ENCODE peak calls at places on chromosomes 12 and 14, in five cellular contexts. M is WTC11, L is A549, C is H1, H is K562. F is an unnamed sample.

GRCh38 chr12:30169839-30170591 is 386.3 kb upstream of the TMTC1 start:
- DNase-seq in H (no peak), L (no peak), C (peak), M (peak), F (no peak)

GRCh38 chr12:132766380-132767085 is 4.9 kb upstream of the ANKLE2 start:
- DNase-seq in M (no peak), L (no peak), C (no peak), H (peak), F (no peak)

GRCh38 chr12:14417717-14418116 is 52.2 kb downstream of the ATF7IP start:
- DNase-seq in L (no peak), H (peak), C (peak), M (peak), F (peak)

GRCh38 chr12:64900540-64900939 is 76.1 kb downstream of the TBC1D30 start:
- DNase-seq in C (no peak), L (no peak), M (no peak), H (no peak), F (no peak)

GRCh38 chr14:29242755-29243340 is 476.3 kb downstream of the FOXG1 start:
- DNase-seq in M (no peak), H (no peak), L (no peak), C (no peak), F (no peak)

GRCh38 chr14:91220581-91221000 is 23.9 kb downstream of the GPR68 start:
- DNase-seq in H (no peak), L (no peak), C (no peak), M (no peak), F (no peak)

GRCh38 chr14:91281346-91281745 is 36.8 kb upstream of the GPR68 start:
- DNase-seq in M (no peak), H (no peak), C (no peak), L (no peak), F (no peak)

GRCh38 chr12:3563966-3564365 is 73.0 kb downstream of the PRMT8 start:
- DNase-seq in L (no peak), M (no peak), C (no peak), H (no peak), F (no peak)

GRCh38 chr12:3379079-3379478 is 111.9 kb upstream of the PRMT8 start:
- DNase-seq in H (no peak), M (no peak), C (no peak), L (no peak), F (no peak)

GRCh38 chr14:76257111-76257803 is 105.5 kb downstream of the GPATCH2L start:
- DNase-seq in H (peak), M (no peak), C (no peak), L (no peak), F (no peak)

GRCh38 chr12:116123511-116124258 is 153.8 kb downstream of the MED13L start:
- DNase-seq in L (no peak), M (no peak), C (no peak), H (peak), F (no peak)

GRCh38 chr14:67705211-67705610 is 3.5 kb downstream of the RDH12 start:
- DNase-seq in C (no peak), M (no peak), H (no peak), L (no peak), F (no peak)

GRCh38 chr12:80189241-80189640 is 89.9 kb downstream of the OTOGL start:
- DNase-seq in M (no peak), C (no peak), H (no peak), L (no peak), F (no peak)

GRCh38 chr14:64465856-64466554 is 706 bp downstream of the AKAP5 start:
- DNase-seq in H (peak), L (peak), C (no peak), M (peak), F (no peak)

GRCh38 chr12:69660164-69660863 is 38.8 kb downstream of the BEST3 start:
- DNase-seq in C (no peak), L (no peak), H (peak), M (no peak), F (no peak)

GRCh38 chr14:100692256-100692655 is 34.4 kb upstream of the DLK1 start:
- DNase-seq in L (no peak), M (no peak), C (no peak), H (no peak), F (no peak)

GRCh38 chr14:104400355-104400754 is 179.2 kb upstream of the C14orf180 start:
- DNase-seq in H (no peak), M (no peak), L (no peak), C (no peak), F (no peak)

GRCh38 chr14:94337274-94337673 is 14.1 kb upstream of the SERPINA6 start:
- DNase-seq in L (no peak), H (no peak), M (no peak), C (no peak), F (no peak)

GRCh38 chr12:57147641-57147944 is 174 bp upstream of the LRP1-AS start:
- DNase-seq in C (no peak), H (no peak), M (no peak), L (no peak), F (peak)

GRCh38 chr12:57150400-57150799 is 3.0 kb upstream of the LRP1-AS start:
- DNase-seq in L (no peak), H (no peak), M (no peak), C (no peak), F (no peak)

GRCh38 chr12:57148469-57149308 is 1.3 kb upstream of the LRP1-AS start:
- DNase-seq in M (no peak), H (no peak), C (no peak), L (no peak), F (peak)

GRCh38 chr12:57146925-57147640 is at the start of gene LRP1-AS:
- DNase-seq in C (no peak), L (no peak), H (no peak), M (no peak), F (peak)

DNA sequence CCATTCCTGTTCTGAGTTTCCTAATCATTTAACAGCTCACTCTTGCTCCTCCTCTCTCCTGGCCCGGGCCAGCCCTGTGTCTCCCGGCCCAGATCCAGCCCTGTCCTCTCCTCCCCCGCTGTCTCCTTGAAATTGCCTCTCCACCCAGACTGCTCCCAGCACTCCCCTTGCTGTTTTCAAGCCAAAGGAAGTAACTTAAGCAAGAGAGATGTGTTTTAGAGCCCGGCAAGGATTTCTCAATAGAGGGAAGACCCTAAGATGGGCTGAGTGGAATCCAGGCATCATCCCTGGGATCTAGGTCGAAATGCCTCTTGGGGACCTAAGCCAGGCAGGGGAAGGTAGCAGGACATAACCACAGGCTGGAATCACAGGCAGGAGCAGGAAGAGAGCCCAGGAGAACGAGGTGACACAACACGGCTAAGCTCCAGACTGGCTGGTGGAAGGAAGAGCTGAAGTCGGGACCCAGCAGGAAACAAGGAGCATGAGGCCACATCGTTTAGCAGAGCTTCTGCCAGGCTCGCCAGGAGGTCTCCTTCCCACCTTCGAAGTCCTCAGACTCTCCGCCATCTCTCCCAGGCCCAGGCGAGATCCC is 2.0 kb upstream of the LRP1-AS start:
- DNase-seq in L (no peak), H (no peak), M (no peak), C (no peak), F (peak)
- TF ChIP-seq USF2 in L (no peak), H (no peak), M (no peak), C (no peak), F (no peak)

GRCh38 chr12:25752910-25753309 is 199.8 kb upstream of the LMNTD1 start:
- DNase-seq in M (no peak), C (no peak), L (no peak), H (no peak), F (no peak)

GRCh38 chr12:25761356-25761755 is 197.1 kb upstream of the RASSF8 start:
- DNase-seq in M (no peak), H (no peak), L (no peak), C (no peak), F (no peak)

GRCh38 chr12:25759752-25760151 is 198.7 kb upstream of the RASSF8 start:
- DNase-seq in L (no peak), C (no peak), M (no peak), H (no peak), F (no peak)

GRCh38 chr12:25755681-25756260 is 202.7 kb upstream of the LMNTD1 start:
- DNase-seq in M (no peak), H (no peak), C (no peak), L (no peak), F (no peak)

DNA sequence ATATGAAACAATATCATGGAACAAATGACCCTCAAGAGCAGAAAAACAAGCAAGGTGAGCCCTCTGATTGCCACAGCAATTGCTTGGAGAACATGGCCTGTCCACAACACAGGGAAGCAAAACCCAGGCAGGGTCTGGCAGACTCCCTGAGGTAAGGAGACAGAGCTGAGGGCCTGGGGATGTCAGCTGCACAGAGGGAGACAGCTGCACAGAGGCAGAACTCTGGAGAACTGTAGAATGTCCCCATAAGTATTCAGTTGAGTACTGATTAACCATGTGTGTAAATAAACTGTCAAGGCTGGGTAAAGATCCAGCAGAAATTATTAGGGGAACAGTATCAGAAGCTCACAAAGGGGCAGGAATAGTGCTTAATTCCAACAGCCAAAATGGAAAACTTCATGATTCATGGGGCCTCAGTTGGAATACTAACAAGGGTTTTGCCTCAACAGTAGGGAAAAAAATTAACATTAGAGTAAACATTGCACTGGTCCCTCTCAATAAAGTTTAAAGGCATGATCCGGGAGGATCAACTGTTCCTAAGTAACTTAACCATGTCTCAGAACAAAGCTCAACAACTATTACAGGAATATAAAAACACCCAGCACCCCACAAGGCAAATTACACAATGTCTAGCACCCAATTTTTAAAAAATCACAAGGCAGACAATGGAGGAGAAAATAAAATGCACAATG is 201.4 kb upstream of the RASSF8 start:
- DNase-seq in H (no peak), L (no peak), C (no peak), M (no peak), F (peak)
- TF ChIP-seq JUN in H (no peak), L (no peak), C (no peak), M (no peak), F (no peak)

GRCh38 chr12:111457577-111457976 is 51.9 kb downstream of the SH2B3 start:
- DNase-seq in L (no peak), H (no peak), C (no peak), M (no peak), F (no peak)
- TF ChIP-seq USF2 in L (no peak), H (no peak), C (no peak), M (no peak), F (no peak)

GRCh38 chr12:41919526-41920305 is 225.0 kb downstream of the GXYLT1 start:
- DNase-seq in C (no peak), H (no peak), M (no peak), L (no peak), F (no peak)
- TF ChIP-seq JUN in C (no peak), H (no peak), M (no peak), L (no peak), F (no peak)

GRCh38 chr12:6626654-6627283 is 9.0 kb downstream of the LPAR5 start:
- DNase-seq in L (no peak), M (no peak), C (no peak), H (peak), F (no peak)

GRCh38 chr12:6631549-6631961 is 4.2 kb downstream of the LPAR5 start:
- DNase-seq in M (no peak), H (no peak), L (no peak), C (no peak), F (no peak)

GRCh38 chr12:6632026-6632978 is 3.5 kb downstream of the LPAR5 start:
- DNase-seq in C (no peak), M (no peak), H (no peak), L (no peak), F (no peak)

GRCh38 chr12:6630696-6631095 is 5.1 kb downstream of the LPAR5 start:
- DNase-seq in M (no peak), L (no peak), C (no peak), H (no peak), F (no peak)

GRCh38 chr12:6627598-6627997 is 8.2 kb downstream of the LPAR5 start:
- DNase-seq in H (peak), M (no peak), L (no peak), C (no peak), F (no peak)
- TF ChIP-seq USF2 in H (no peak), M (no peak), L (no peak), C (no peak), F (no peak)

GRCh38 chr14:96281486-96281885 is 25.5 kb downstream of the BDKRB1 start:
- DNase-seq in C (no peak), H (no peak), M (no peak), L (no peak), F (no peak)
- TF ChIP-seq JUN in C (no peak), H (no peak), M (no peak), L (no peak), F (no peak)

DNA sequence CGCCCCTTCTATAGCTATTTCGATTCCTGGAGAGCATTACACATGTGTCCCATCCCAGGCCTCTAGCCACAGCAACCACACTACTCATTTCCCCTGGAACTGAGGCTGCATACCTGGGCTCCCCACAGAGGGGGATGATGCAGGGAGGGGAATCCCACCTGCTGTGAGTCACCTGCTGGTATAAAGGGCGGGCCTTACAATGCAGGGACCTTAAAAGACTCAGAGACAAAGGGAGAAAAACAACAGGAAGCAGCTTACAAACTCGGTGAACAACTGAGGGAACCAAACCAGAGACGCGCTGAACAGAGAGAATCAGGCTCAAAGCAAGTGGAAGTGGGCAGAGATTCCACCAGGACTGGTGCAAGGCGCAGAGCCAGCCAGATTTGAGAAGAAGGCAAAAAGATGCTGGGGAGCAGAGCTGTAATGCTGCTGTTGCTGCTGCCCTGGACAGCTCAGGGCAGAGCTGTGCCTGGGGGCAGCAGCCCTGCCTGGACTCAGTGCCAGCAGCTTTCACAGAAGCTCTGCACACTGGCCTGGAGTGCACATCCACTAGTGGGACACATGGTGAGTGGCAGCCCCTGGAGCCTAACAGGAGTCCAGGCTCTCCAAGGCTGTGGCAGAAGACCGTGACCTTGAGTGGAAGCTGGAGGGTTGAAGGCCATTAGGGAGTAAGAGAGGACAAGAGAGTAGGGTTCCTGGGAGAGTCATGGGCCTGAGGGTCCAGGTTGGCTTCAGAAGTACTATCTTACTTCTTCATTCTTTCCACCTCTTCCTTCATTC is at the start of gene IL23A:
- DNase-seq in C (peak), L (no peak), H (no peak), M (peak), F (no peak)
- TF ChIP-seq USF2 in C (no peak), L (no peak), H (no peak), M (no peak), F (no peak)

GRCh38 chr14:106562451-106562850 is 1036.1 kb downstream of the TMEM121 start:
- DNase-seq in L (no peak), H (no peak), M (no peak), C (no peak), F (no peak)

GRCh38 chr14:106551265-106551664 is 1024.9 kb downstream of the TMEM121 start:
- DNase-seq in C (no peak), M (no peak), H (no peak), L (no peak), F (no peak)

GRCh38 chr14:106556665-106557289 is 1030.4 kb downstream of the TMEM121 start:
- DNase-seq in C (no peak), M (peak), L (no peak), H (peak), F (peak)
- TF ChIP-seq JUN in C (no peak), M (no peak), L (no peak), H (no peak), F (no peak)

GRCh38 chr14:79583738-79584405 is 627.4 kb downstream of the DIO2 start:
- DNase-seq in C (no peak), H (no peak), L (no peak), M (no peak), F (no peak)
- TF ChIP-seq USF2 in C (no peak), H (no peak), L (no peak), M (no peak), F (no peak)

DNA sequence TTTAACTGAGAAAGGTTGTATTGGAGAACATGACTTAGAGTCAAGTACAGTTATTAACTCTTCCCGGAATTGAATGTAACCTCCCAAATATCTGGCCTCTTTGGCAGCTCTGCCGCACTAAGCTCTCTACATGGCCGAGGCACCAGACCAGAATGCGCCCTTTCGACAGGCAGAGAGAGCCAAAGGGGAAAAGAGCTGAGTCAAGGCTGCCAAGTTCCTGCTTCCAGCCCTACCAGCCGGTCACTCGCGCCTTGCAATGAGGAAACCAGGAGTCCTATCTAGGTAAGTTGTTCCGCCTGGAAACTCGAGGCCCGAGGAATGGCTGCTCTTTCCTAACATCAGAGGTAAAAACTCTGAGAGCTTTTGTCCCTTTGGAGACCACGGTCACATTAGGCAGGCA is 172.2 kb downstream of the BRMS1L start:
- DNase-seq in M (no peak), L (no peak), C (no peak), H (no peak), F (no peak)
- TF ChIP-seq JUN in M (no peak), L (no peak), C (no peak), H (no peak), F (no peak)

F was measured in HepG2.